ENCODE peak calls at places on chromosomes 3 and 15, in five cellular contexts. R is brain microvascular endothelial cell, Z is AG09319, U is PC-9, X is AG04450. W is an unnamed sample.

GRCh38 chr3:174596447-174596982 is 262.6 kb upstream of the NAALADL2 start:
- DNase-seq in Z (no peak), X (no peak), R (no peak), U (no peak), W (no peak)

GRCh38 chr15:71051539-71051938 is 63.7 kb upstream of the THSD4 start:
- DNase-seq in R (peak; percentile 70), U (no peak), Z (no peak), X (no peak), W (no peak)

GRCh38 chr3:46668591-46668990 is 24.9 kb downstream of the ALS2CL start:
- DNase-seq in U (no peak), R (no peak), X (no peak), Z (no peak), W (no peak)

GRCh38 chr3:196774191-196774820 is 34.6 kb downstream of the PAK2 start:
- DNase-seq in Z (no peak), U (no peak), R (no peak), X (no peak), W (no peak)

GRCh38 chr3:126434264-126434590 is 39.5 kb downstream of the CFAP100 start:
- DNase-seq in R (no peak), Z (no peak), U (no peak), X (no peak), W (no peak)

GRCh38 chr15:100160953-100161352 is 180.8 kb downstream of the ADAMTS17 start:
- DNase-seq in R (no peak), Z (no peak), U (no peak), X (no peak), W (no peak)

GRCh38 chr3:37862712-37863551 is 1.3 kb downstream of the CTDSPL start:
- DNase-seq in X (no peak), R (peak; percentile 49), U (no peak), Z (no peak), W (no peak)

GRCh38 chr15:72751751-72752455 is 31.7 kb downstream of the ADPGK start:
- DNase-seq in U (no peak), X (no peak), R (no peak), Z (no peak), W (no peak)

GRCh38 chr15:29377141-29377540 is 107.5 kb upstream of the NSMCE3 start:
- DNase-seq in Z (no peak), X (no peak), U (no peak), R (no peak), W (no peak)

GRCh38 chr3:103513003-103513402 is 1078.2 kb downstream of the ZPLD1 start:
- DNase-seq in Z (no peak), U (no peak), X (no peak), R (no peak), W (no peak)

GRCh38 chr3:187286467-187287059 is 5.0 kb downstream of the MASP1 start:
- DNase-seq in X (peak; percentile 68), Z (peak; percentile 79), R (peak; percentile 57), U (no peak), W (no peak)

GRCh38 chr3:46674031-46674592 is 19.4 kb downstream of the ALS2CL start:
- DNase-seq in U (no peak), X (no peak), R (no peak), Z (no peak), W (no peak)

GRCh38 chr3:10758304-10759037 is 57.6 kb upstream of the SLC6A11 start:
- DNase-seq in X (peak; percentile 36), U (peak; percentile 40), R (peak; percentile 39), Z (peak; percentile 42), W (no peak)

GRCh38 chr15:77026501-77027110 is 31.7 kb downstream of the PSTPIP1 start:
- DNase-seq in Z (no peak), R (no peak), U (no peak), X (no peak), W (no peak)

GRCh38 chr3:186589115-186589514 is 18.6 kb downstream of the DNAJB11 start:
- DNase-seq in X (no peak), U (peak; percentile 62), R (no peak), Z (no peak), W (no peak)

GRCh38 chr3:184186184-184186901 is at the start of gene ABCF3:
- DNase-seq in U (peak; percentile 60), Z (no peak), R (no peak), X (no peak), W (no peak)

GRCh38 chr3:187783098-187783497 is 37.8 kb upstream of the BCL6 start:
- DNase-seq in Z (peak; percentile 72), X (peak; percentile 84), U (peak; percentile 98), R (peak; percentile 92), W (no peak)

GRCh38 chr15:68334661-68335124 is 57.1 kb downstream of the FEM1B start:
- DNase-seq in Z (peak; percentile 19), R (peak; percentile 48), U (no peak), X (no peak), W (no peak)

GRCh38 chr15:101388046-101388445 is 93.0 kb upstream of the SNRPA1 start:
- DNase-seq in X (no peak), Z (no peak), U (no peak), R (no peak), W (no peak)

GRCh38 chr3:16724487-16724886 is 119.3 kb upstream of the DAZL start:
- DNase-seq in X (no peak), U (no peak), R (peak; percentile 49), Z (no peak), W (no peak)

GRCh38 chr15:70584441-70584837 is 178.9 kb downstream of the UACA start:
- DNase-seq in U (no peak), X (no peak), R (no peak), Z (no peak), W (no peak)

GRCh38 chr3:169929830-169930519 is 18.6 kb downstream of the SAMD7 start:
- DNase-seq in U (no peak), R (no peak), X (no peak), Z (no peak), W (no peak)

GRCh38 chr3:80395023-80395422 is 627.2 kb upstream of the ROBO1 start:
- DNase-seq in X (no peak), Z (no peak), U (no peak), R (no peak), W (no peak)

GRCh38 chr3:118425272-118425837 is 609.3 kb downstream of the IGSF11 start:
- DNase-seq in U (no peak), R (no peak), X (no peak), Z (no peak), W (no peak)

GRCh38 chr3:155704771-155705559 is 39.9 kb downstream of the PLCH1 start:
- DNase-seq in R (no peak), X (no peak), U (no peak), Z (no peak), W (no peak)